ENCODE peak calls at places on chromosomes 3 and 15, in eight cellular contexts. One of them, this sample, is unnamed.

GRCh38 chr15:99708563-99708962 is 24.7 kb downstream of the LYSMD4 start:
- DNase-seq in IMR-90: peak
- DNase-seq in mucosa of descending colon: peak
- DNase-seq in adrenal gland: peak
- DNase-seq in activated effector memory CD4-positive, alpha-beta T cell treated with Interleukin-2 at 50 U/mL for 16 hours: no peak
- DNase-seq in GM04504: peak
- DNase-seq in H9: no peak
- DNase-seq in NCI-H1092 treated with DMSO at 0.1 percent for 48 hours: no peak
- DNase-seq in this sample: no peak

GRCh38 chr3:159252274-159252673 is 450.4 kb downstream of the MFSD1 start:
- DNase-seq in IMR-90: no peak
- DNase-seq in mucosa of descending colon: no peak
- DNase-seq in adrenal gland: no peak
- DNase-seq in activated effector memory CD4-positive, alpha-beta T cell treated with Interleukin-2 at 50 U/mL for 16 hours: no peak
- DNase-seq in GM04504: peak
- DNase-seq in H9: no peak
- DNase-seq in NCI-H1092 treated with DMSO at 0.1 percent for 48 hours: no peak
- DNase-seq in this sample: no peak

GRCh38 chr15:25402342-25402741 is 36.5 kb downstream of the UBE3A start:
- DNase-seq in IMR-90: no peak
- DNase-seq in mucosa of descending colon: no peak
- DNase-seq in adrenal gland: no peak
- DNase-seq in activated effector memory CD4-positive, alpha-beta T cell treated with Interleukin-2 at 50 U/mL for 16 hours: no peak
- DNase-seq in GM04504: no peak
- DNase-seq in H9: no peak
- DNase-seq in NCI-H1092 treated with DMSO at 0.1 percent for 48 hours: no peak
- DNase-seq in this sample: no peak

GRCh38 chr15:88043396-88043795 is 213.1 kb downstream of the NTRK3 start:
- DNase-seq in IMR-90: no peak
- DNase-seq in mucosa of descending colon: no peak
- DNase-seq in adrenal gland: no peak
- DNase-seq in activated effector memory CD4-positive, alpha-beta T cell treated with Interleukin-2 at 50 U/mL for 16 hours: no peak
- DNase-seq in GM04504: no peak
- DNase-seq in H9: no peak
- DNase-seq in NCI-H1092 treated with DMSO at 0.1 percent for 48 hours: no peak
- DNase-seq in this sample: no peak

GRCh38 chr3:16173696-16174355 is 654 bp upstream of the GALNT15 start:
- DNase-seq in IMR-90: peak
- DNase-seq in mucosa of descending colon: no peak
- DNase-seq in adrenal gland: no peak
- DNase-seq in activated effector memory CD4-positive, alpha-beta T cell treated with Interleukin-2 at 50 U/mL for 16 hours: no peak
- DNase-seq in GM04504: peak
- DNase-seq in H9: peak
- DNase-seq in NCI-H1092 treated with DMSO at 0.1 percent for 48 hours: no peak
- DNase-seq in this sample: no peak

GRCh38 chr15:23629234-23629805 is 18.3 kb downstream of the MAGEL2 start:
- DNase-seq in IMR-90: no peak
- DNase-seq in mucosa of descending colon: no peak
- DNase-seq in adrenal gland: no peak
- DNase-seq in activated effector memory CD4-positive, alpha-beta T cell treated with Interleukin-2 at 50 U/mL for 16 hours: no peak
- DNase-seq in GM04504: no peak
- DNase-seq in H9: no peak
- DNase-seq in NCI-H1092 treated with DMSO at 0.1 percent for 48 hours: peak
- DNase-seq in this sample: no peak

GRCh38 chr3:135125171-135125801 is 330.2 kb downstream of the EPHB1 start:
- DNase-seq in IMR-90: peak
- DNase-seq in mucosa of descending colon: no peak
- DNase-seq in adrenal gland: no peak
- DNase-seq in activated effector memory CD4-positive, alpha-beta T cell treated with Interleukin-2 at 50 U/mL for 16 hours: no peak
- DNase-seq in GM04504: peak
- DNase-seq in H9: no peak
- DNase-seq in NCI-H1092 treated with DMSO at 0.1 percent for 48 hours: no peak
- DNase-seq in this sample: no peak

GRCh38 chr3:42803800-42804112 is 534 bp downstream of the HIGD1A start:
- DNase-seq in IMR-90: no peak
- DNase-seq in mucosa of descending colon: peak
- DNase-seq in adrenal gland: peak
- DNase-seq in activated effector memory CD4-positive, alpha-beta T cell treated with Interleukin-2 at 50 U/mL for 16 hours: no peak
- DNase-seq in GM04504: peak
- DNase-seq in H9: peak
- DNase-seq in NCI-H1092 treated with DMSO at 0.1 percent for 48 hours: peak
- DNase-seq in this sample: no peak

GRCh38 chr15:51377038-51377761 is 35.7 kb downstream of the GLDN start:
- DNase-seq in IMR-90: peak
- DNase-seq in mucosa of descending colon: no peak
- DNase-seq in adrenal gland: peak
- DNase-seq in activated effector memory CD4-positive, alpha-beta T cell treated with Interleukin-2 at 50 U/mL for 16 hours: no peak
- DNase-seq in GM04504: peak
- DNase-seq in H9: no peak
- DNase-seq in NCI-H1092 treated with DMSO at 0.1 percent for 48 hours: no peak
- DNase-seq in this sample: no peak

GRCh38 chr15:68334661-68335124 is 57.1 kb downstream of the FEM1B start:
- DNase-seq in IMR-90: peak
- DNase-seq in mucosa of descending colon: no peak
- DNase-seq in adrenal gland: peak
- DNase-seq in activated effector memory CD4-positive, alpha-beta T cell treated with Interleukin-2 at 50 U/mL for 16 hours: no peak
- DNase-seq in GM04504: peak
- DNase-seq in H9: no peak
- DNase-seq in NCI-H1092 treated with DMSO at 0.1 percent for 48 hours: no peak
- DNase-seq in this sample: no peak

GRCh38 chr3:190279690-190280089 is 42.6 kb downstream of the CLDN1 start:
- DNase-seq in IMR-90: no peak
- DNase-seq in mucosa of descending colon: no peak
- DNase-seq in adrenal gland: no peak
- DNase-seq in activated effector memory CD4-positive, alpha-beta T cell treated with Interleukin-2 at 50 U/mL for 16 hours: no peak
- DNase-seq in GM04504: no peak
- DNase-seq in H9: no peak
- DNase-seq in NCI-H1092 treated with DMSO at 0.1 percent for 48 hours: no peak
- DNase-seq in this sample: no peak

GRCh38 chr3:197487911-197488391 is 67.8 kb downstream of the BDH1 start:
- DNase-seq in IMR-90: peak
- DNase-seq in mucosa of descending colon: no peak
- DNase-seq in adrenal gland: peak
- DNase-seq in activated effector memory CD4-positive, alpha-beta T cell treated with Interleukin-2 at 50 U/mL for 16 hours: no peak
- DNase-seq in GM04504: peak
- DNase-seq in H9: no peak
- DNase-seq in NCI-H1092 treated with DMSO at 0.1 percent for 48 hours: peak
- DNase-seq in this sample: no peak

GRCh38 chr3:12187448-12188327 is 29.0 kb upstream of the TIMP4 start:
- DNase-seq in IMR-90: peak
- DNase-seq in mucosa of descending colon: peak
- DNase-seq in adrenal gland: no peak
- DNase-seq in activated effector memory CD4-positive, alpha-beta T cell treated with Interleukin-2 at 50 U/mL for 16 hours: no peak
- DNase-seq in GM04504: no peak
- DNase-seq in H9: no peak
- DNase-seq in NCI-H1092 treated with DMSO at 0.1 percent for 48 hours: no peak
- DNase-seq in this sample: no peak

GRCh38 chr15:57690341-57690966 is 16.1 kb upstream of the POLR2M start:
- DNase-seq in IMR-90: no peak
- DNase-seq in mucosa of descending colon: no peak
- DNase-seq in adrenal gland: no peak
- DNase-seq in activated effector memory CD4-positive, alpha-beta T cell treated with Interleukin-2 at 50 U/mL for 16 hours: no peak
- DNase-seq in GM04504: no peak
- DNase-seq in H9: no peak
- DNase-seq in NCI-H1092 treated with DMSO at 0.1 percent for 48 hours: no peak
- DNase-seq in this sample: no peak

GRCh38 chr3:186225603-186226002 is 116.7 kb upstream of the ETV5 start:
- DNase-seq in IMR-90: no peak
- DNase-seq in mucosa of descending colon: no peak
- DNase-seq in adrenal gland: no peak
- DNase-seq in activated effector memory CD4-positive, alpha-beta T cell treated with Interleukin-2 at 50 U/mL for 16 hours: no peak
- DNase-seq in GM04504: no peak
- DNase-seq in H9: no peak
- DNase-seq in NCI-H1092 treated with DMSO at 0.1 percent for 48 hours: no peak
- DNase-seq in this sample: no peak

GRCh38 chr15:51076898-51077564 is 17.7 kb downstream of the TNFAIP8L3 start:
- DNase-seq in IMR-90: no peak
- DNase-seq in mucosa of descending colon: peak
- DNase-seq in adrenal gland: peak
- DNase-seq in activated effector memory CD4-positive, alpha-beta T cell treated with Interleukin-2 at 50 U/mL for 16 hours: no peak
- DNase-seq in GM04504: peak
- DNase-seq in H9: peak
- DNase-seq in NCI-H1092 treated with DMSO at 0.1 percent for 48 hours: no peak
- DNase-seq in this sample: no peak

GRCh38 chr3:167742338-167742737 is 6.8 kb downstream of the SERPINI1 start:
- DNase-seq in IMR-90: no peak
- DNase-seq in mucosa of descending colon: no peak
- DNase-seq in adrenal gland: no peak
- DNase-seq in activated effector memory CD4-positive, alpha-beta T cell treated with Interleukin-2 at 50 U/mL for 16 hours: no peak
- DNase-seq in GM04504: no peak
- DNase-seq in H9: no peak
- DNase-seq in NCI-H1092 treated with DMSO at 0.1 percent for 48 hours: no peak
- DNase-seq in this sample: no peak

GRCh38 chr3:126893651-126894050 is 89.3 kb upstream of the PLXNA1 start:
- DNase-seq in IMR-90: no peak
- DNase-seq in mucosa of descending colon: no peak
- DNase-seq in adrenal gland: no peak
- DNase-seq in activated effector memory CD4-positive, alpha-beta T cell treated with Interleukin-2 at 50 U/mL for 16 hours: no peak
- DNase-seq in GM04504: no peak
- DNase-seq in H9: no peak
- DNase-seq in NCI-H1092 treated with DMSO at 0.1 percent for 48 hours: no peak
- DNase-seq in this sample: no peak

This sample was measured in esophagus squamous epithelium.